ENCODE peak calls at places on chromosomes 16 and 17, in four cellular contexts. One of them, this sample, is unnamed.

GRCh38 chr17:79399610-79400144 is 211.2 kb downstream of the RBFOX3 start:
- DNase-seq in fibroblast of lung: no peak
- DNase-seq in H7: no peak
- DNase-seq in left ventricle myocardium inferior: no peak
- DNase-seq in this sample: no peak

GRCh38 chr17:32298298-32298697 is 32.7 kb downstream of the RHBDL3 start:
- DNase-seq in fibroblast of lung: no peak
- DNase-seq in H7: no peak
- DNase-seq in left ventricle myocardium inferior: no peak
- DNase-seq in this sample: peak; percentile 24

GRCh38 chr16:81647527-81647926 is 131.6 kb upstream of the PLCG2 start:
- DNase-seq in fibroblast of lung: peak; percentile 91
- DNase-seq in H7: peak; percentile 82
- DNase-seq in left ventricle myocardium inferior: no peak
- DNase-seq in this sample: no peak

GRCh38 chr17:35778641-35779196 is 16.7 kb downstream of the MMP28 start:
- DNase-seq in fibroblast of lung: peak; percentile 38
- DNase-seq in H7: no peak
- DNase-seq in left ventricle myocardium inferior: no peak
- DNase-seq in this sample: no peak

GRCh38 chr17:49896222-49896621 is 48.4 kb upstream of the TAC4 start:
- DNase-seq in fibroblast of lung: no peak
- DNase-seq in H7: no peak
- DNase-seq in left ventricle myocardium inferior: no peak
- DNase-seq in this sample: no peak

GRCh38 chr17:15321556-15322250 is 19.7 kb downstream of the TEKT3 start:
- DNase-seq in fibroblast of lung: peak; percentile 66
- DNase-seq in H7: no peak
- DNase-seq in left ventricle myocardium inferior: no peak
- DNase-seq in this sample: no peak

GRCh38 chr17:35460354-35460851 is 11.8 kb upstream of the SLFN13 start:
- DNase-seq in fibroblast of lung: no peak
- DNase-seq in H7: peak; percentile 96
- DNase-seq in left ventricle myocardium inferior: peak; percentile 25
- DNase-seq in this sample: no peak

GRCh38 chr16:56525154-56525720 is 5.4 kb upstream of the BBS2 start:
- DNase-seq in fibroblast of lung: peak; percentile 38
- DNase-seq in H7: no peak
- DNase-seq in left ventricle myocardium inferior: no peak
- DNase-seq in this sample: no peak

GRCh38 chr17:34358631-34359030 is 2.4 kb downstream of the CCL13 start:
- DNase-seq in fibroblast of lung: no peak
- DNase-seq in H7: no peak
- DNase-seq in left ventricle myocardium inferior: no peak
- DNase-seq in this sample: no peak

GRCh38 chr17:38579934-38580333 is 25.8 kb downstream of the SRCIN1 start:
- DNase-seq in fibroblast of lung: peak; percentile 20
- DNase-seq in H7: peak; percentile 93
- DNase-seq in left ventricle myocardium inferior: no peak
- DNase-seq in this sample: peak; percentile 38

GRCh38 chr16:77172964-77173363 is 18.0 kb upstream of the MON1B start:
- DNase-seq in fibroblast of lung: no peak
- DNase-seq in H7: no peak
- DNase-seq in left ventricle myocardium inferior: no peak
- DNase-seq in this sample: no peak

GRCh38 chr17:78122221-78122990 is 6.1 kb downstream of the TMC6 start:
- DNase-seq in fibroblast of lung: no peak
- DNase-seq in H7: peak; percentile 39
- DNase-seq in left ventricle myocardium inferior: no peak
- DNase-seq in this sample: no peak

GRCh38 chr16:54928421-54929089 is 2.1 kb upstream of the IRX5 start:
- DNase-seq in fibroblast of lung: peak; percentile 33
- DNase-seq in H7: peak; percentile 58
- DNase-seq in left ventricle myocardium inferior: peak; percentile 76
- DNase-seq in this sample: peak; percentile 81

GRCh38 chr16:66007717-66008116 is 358.8 kb upstream of the CDH5 start:
- DNase-seq in fibroblast of lung: peak; percentile 95
- DNase-seq in H7: no peak
- DNase-seq in left ventricle myocardium inferior: no peak
- DNase-seq in this sample: no peak

GRCh38 chr16:30753596-30753995 is 5.4 kb downstream of the PHKG2 start:
- DNase-seq in fibroblast of lung: no peak
- DNase-seq in H7: no peak
- DNase-seq in left ventricle myocardium inferior: no peak
- DNase-seq in this sample: no peak

GRCh38 chr16:69328854-69329316 is 1.5 kb downstream of the PDF start:
- DNase-seq in fibroblast of lung: peak; percentile 38
- DNase-seq in H7: peak; percentile 65
- DNase-seq in left ventricle myocardium inferior: no peak
- DNase-seq in this sample: no peak

GRCh38 chr17:10727192-10727591 is 2.6 kb downstream of the TMEM220 start:
- DNase-seq in fibroblast of lung: no peak
- DNase-seq in H7: no peak
- DNase-seq in left ventricle myocardium inferior: no peak
- DNase-seq in this sample: no peak

GRCh38 chr16:85556456-85557082 is 56.6 kb upstream of the GSE1 start:
- DNase-seq in fibroblast of lung: peak; percentile 48
- DNase-seq in H7: peak; percentile 90
- DNase-seq in left ventricle myocardium inferior: no peak
- DNase-seq in this sample: peak; percentile 35

GRCh38 chr17:30345527-30346075 is 11.7 kb upstream of the TMIGD1 start:
- DNase-seq in fibroblast of lung: no peak
- DNase-seq in H7: no peak
- DNase-seq in left ventricle myocardium inferior: no peak
- DNase-seq in this sample: no peak

GRCh38 chr17:376936-377863 is 24.6 kb upstream of the RPH3AL start:
- DNase-seq in fibroblast of lung: peak; percentile 22
- DNase-seq in H7: no peak
- DNase-seq in left ventricle myocardium inferior: peak; percentile 65
- DNase-seq in this sample: no peak

GRCh38 chr16:88058136-88058535 is 106.9 kb downstream of the BANP start:
- DNase-seq in fibroblast of lung: no peak
- DNase-seq in H7: no peak
- DNase-seq in left ventricle myocardium inferior: peak; percentile 5
- DNase-seq in this sample: no peak

GRCh38 chr16:85878407-85878806 is 20.6 kb upstream of the IRF8 start:
- DNase-seq in fibroblast of lung: no peak
- DNase-seq in H7: no peak
- DNase-seq in left ventricle myocardium inferior: no peak
- DNase-seq in this sample: no peak

GRCh38 chr16:48168089-48168488 is 12.3 kb upstream of the ABCC12 start:
- DNase-seq in fibroblast of lung: no peak
- DNase-seq in H7: no peak
- DNase-seq in left ventricle myocardium inferior: no peak
- DNase-seq in this sample: peak; percentile 24

GRCh38 chr17:47692137-47692894 is 1.6 kb upstream of the TBKBP1 start:
- DNase-seq in fibroblast of lung: no peak
- DNase-seq in H7: peak; percentile 17
- DNase-seq in left ventricle myocardium inferior: no peak
- DNase-seq in this sample: no peak

GRCh38 chr16:81588326-81589081 is 143.9 kb downstream of the CMIP start:
- DNase-seq in fibroblast of lung: no peak
- DNase-seq in H7: no peak
- DNase-seq in left ventricle myocardium inferior: no peak
- DNase-seq in this sample: no peak

GRCh38 chr16:3112058-3112880 is at the start of gene ZNF205:
- DNase-seq in fibroblast of lung: peak; percentile 74
- DNase-seq in H7: peak; percentile 95
- DNase-seq in left ventricle myocardium inferior: peak; percentile 80
- DNase-seq in this sample: no peak